ENCODE peak calls at places on chromosomes 12 and 14, in seven cellular contexts. P, V, X, T, U, Z and E are unnamed samples.

GRCh38 chr12:124812356-124812755 is 51.3 kb downstream of the SCARB1 start:
- DNase-seq in P (no peak), V (no peak), X (no peak), T (no peak), U (no peak), Z (no peak), E (no peak)

GRCh38 chr12:93156091-93156490 is 221.6 kb upstream of the NUDT4 start:
- DNase-seq in P (no peak), V (no peak), X (no peak), T (no peak), U (no peak), Z (no peak), E (no peak)

GRCh38 chr12:72547593-72547992 is 275.4 kb downstream of the TRHDE start:
- DNase-seq in P (no peak), V (no peak), X (no peak), T (peak; percentile 68), U (no peak), Z (no peak), E (no peak)

GRCh38 chr14:23076785-23077408 is 18.0 kb downstream of the ACIN1 start:
- DNase-seq in P (no peak), V (no peak), X (no peak), T (no peak), U (no peak), Z (no peak), E (no peak)

GRCh38 chr14:30608533-30609006 is 13.5 kb upstream of the SCFD1 start:
- DNase-seq in P (no peak), V (no peak), X (no peak), T (peak; percentile 61), U (no peak), Z (no peak), E (no peak)

GRCh38 chr12:122227341-122227740 is 1.5 kb upstream of the DIABLO start:
- DNase-seq in P (no peak), V (no peak), X (peak; percentile 93), T (no peak), U (no peak), Z (no peak), E (no peak)

GRCh38 chr12:121227294-121227693 is 17.4 kb downstream of the P2RX4 start:
- DNase-seq in P (no peak), V (no peak), X (no peak), T (no peak), U (no peak), Z (peak; percentile 85), E (peak; percentile 26)

GRCh38 chr14:57848786-57849185 is 17.1 kb downstream of the SLC35F4 start:
- DNase-seq in P (no peak), V (no peak), X (no peak), T (no peak), U (no peak), Z (no peak), E (no peak)

GRCh38 chr14:94753067-94753466 is 16.8 kb downstream of the GSC start:
- DNase-seq in P (no peak), V (no peak), X (no peak), T (no peak), U (no peak), Z (peak; percentile 16), E (no peak)

GRCh38 chr14:92973798-92974372 is 50.9 kb downstream of the CHGA start:
- DNase-seq in P (no peak), V (no peak), X (no peak), T (no peak), U (no peak), Z (no peak), E (no peak)

GRCh38 chr12:109725321-109726105 is 11.9 kb downstream of the FAM222A start:
- DNase-seq in P (no peak), V (no peak), X (peak; percentile 38), T (no peak), U (peak; percentile 10), Z (no peak), E (no peak)

GRCh38 chr12:82648510-82648909 is 38.2 kb upstream of the TMTC2 start:
- DNase-seq in P (no peak), V (no peak), X (no peak), T (no peak), U (no peak), Z (no peak), E (no peak)

GRCh38 chr12:46187023-46187422 is 81.8 kb downstream of the SLC38A1 start:
- DNase-seq in P (no peak), V (no peak), X (no peak), T (peak; percentile 92), U (no peak), Z (no peak), E (peak; percentile 3)

GRCh38 chr12:62438098-62438692 is 28.4 kb upstream of the MON2 start:
- DNase-seq in P (peak; percentile 33), V (peak; percentile 15), X (peak; percentile 62), T (peak; percentile 32), U (peak; percentile 51), Z (no peak), E (no peak)

GRCh38 chr12:110565919-110566871 is 16.9 kb downstream of the PPTC7 start:
- DNase-seq in P (no peak), V (peak; percentile 91), X (no peak), T (peak; percentile 41), U (no peak), Z (no peak), E (peak; percentile 63)

GRCh38 chr12:108066583-108067234 is 62.4 kb upstream of the WSCD2 start:
- DNase-seq in P (no peak), V (no peak), X (no peak), T (no peak), U (no peak), Z (no peak), E (no peak)

GRCh38 chr14:41146391-41146790 is 460.3 kb upstream of the LRFN5 start:
- DNase-seq in P (no peak), V (no peak), X (no peak), T (no peak), U (no peak), Z (no peak), E (no peak)

GRCh38 chr12:92951006-92951405 is 21.9 kb upstream of the EEA1 start:
- DNase-seq in P (no peak), V (no peak), X (no peak), T (no peak), U (no peak), Z (no peak), E (no peak)

GRCh38 chr12:103455020-103455763 is 40.6 kb downstream of the C12orf42 start:
- DNase-seq in P (no peak), V (no peak), X (peak; percentile 53), T (no peak), U (no peak), Z (no peak), E (no peak)

GRCh38 chr12:98840325-98840724 is 195.2 kb downstream of the APAF1 start:
- DNase-seq in P (no peak), V (no peak), X (no peak), T (no peak), U (no peak), Z (no peak), E (no peak)

GRCh38 chr12:95674088-95674595 is 116.4 kb downstream of the NTN4 start:
- DNase-seq in P (no peak), V (no peak), X (no peak), T (no peak), U (no peak), Z (no peak), E (no peak)

GRCh38 chr14:55097894-55098560 is 31.0 kb upstream of the LGALS3 start:
- DNase-seq in P (no peak), V (no peak), X (peak; percentile 74), T (peak; percentile 27), U (peak; percentile 71), Z (no peak), E (no peak)

GRCh38 chr12:80413462-80413861 is 30.6 kb upstream of the PTPRQ start:
- DNase-seq in P (no peak), V (no peak), X (no peak), T (no peak), U (no peak), Z (no peak), E (no peak)

GRCh38 chr12:131923260-131923659 is 5.8 kb upstream of the PUS1 start:
- DNase-seq in P (no peak), V (no peak), X (no peak), T (no peak), U (no peak), Z (no peak), E (no peak)

GRCh38 chr12:107243316-107243715 is 150.0 kb upstream of the CRY1 start:
- DNase-seq in P (no peak), V (no peak), X (no peak), T (no peak), U (no peak), Z (no peak), E (no peak)

GRCh38 chr12:32139064-32139421 is 32.4 kb downstream of the BICD1 start:
- DNase-seq in P (no peak), V (no peak), X (no peak), T (peak; percentile 66), U (no peak), Z (no peak), E (no peak)

GRCh38 chr14:57031474-57031873 is 221.2 kb upstream of the OTX2 start:
- DNase-seq in P (no peak), V (no peak), X (no peak), T (no peak), U (no peak), Z (no peak), E (no peak)

GRCh38 chr14:80485764-80486163 is 274.5 kb upstream of the DIO2 start:
- DNase-seq in P (no peak), V (no peak), X (no peak), T (no peak), U (no peak), Z (no peak), E (no peak)

GRCh38 chr12:170361-171225 is 43.4 kb downstream of the SLC6A12 start:
- DNase-seq in P (no peak), V (no peak), X (no peak), T (no peak), U (no peak), Z (no peak), E (no peak)

GRCh38 chr12:69046920-69047319 is 113.9 kb upstream of the CPM start:
- DNase-seq in P (no peak), V (no peak), X (no peak), T (no peak), U (no peak), Z (no peak), E (no peak)
- H3K27ac ChIP-seq in P (no peak overlapping the region), V (no peak overlapping the region), X (no peak overlapping the region), T (no peak overlapping the region), U (no peak overlapping the region), Z (no peak overlapping the region), E (no peak overlapping the region)

DNA sequence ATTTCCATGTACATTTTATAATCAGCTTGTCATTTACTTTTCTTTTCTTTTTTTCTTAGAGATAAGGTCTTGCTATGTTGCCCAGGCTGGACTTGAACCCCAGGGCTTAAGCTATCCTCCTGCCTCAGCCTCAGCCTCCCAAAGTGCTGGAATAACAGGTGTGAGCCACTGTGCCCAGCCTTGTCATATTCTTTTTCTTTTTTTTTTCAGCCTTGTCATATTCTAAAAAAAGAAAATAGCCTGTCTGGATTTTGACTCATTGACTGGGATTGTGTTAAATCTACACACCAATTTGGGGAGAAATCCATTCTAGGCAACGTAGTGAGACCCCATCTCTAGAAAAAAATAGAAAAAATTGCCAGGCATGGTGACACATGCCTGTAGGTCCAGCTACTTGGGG is 24.2 kb downstream of the ATP5MC2 start:
- DNase-seq in P (no peak), V (no peak), X (no peak), T (peak; percentile 48), U (no peak), Z (no peak), E (no peak)
- H3K27ac ChIP-seq in P (no peak overlapping the region), V (no peak overlapping the region), X (no peak overlapping the region), T (no peak overlapping the region), U (peak overlapping the region; percentile 61), Z (no peak overlapping the region), E (no peak overlapping the region)

GRCh38 chr14:64777461-64777860 is 73.2 kb downstream of the PLEKHG3 start:
- DNase-seq in P (no peak), V (no peak), X (peak; percentile 26), T (no peak), U (no peak), Z (no peak), E (no peak)
- H3K27ac ChIP-seq in P (no peak overlapping the region), V (no peak overlapping the region), X (no peak overlapping the region), T (no peak overlapping the region), U (no peak overlapping the region), Z (no peak overlapping the region), E (no peak overlapping the region)

GRCh38 chr12:86730233-86730632 is 474.0 kb upstream of the MGAT4C start:
- DNase-seq in P (no peak), V (no peak), X (no peak), T (no peak), U (no peak), Z (no peak), E (no peak)
- H3K27ac ChIP-seq in P (no peak overlapping the region), V (peak overlapping the region; percentile 17), X (no peak overlapping the region), T (no peak overlapping the region), U (no peak overlapping the region), Z (no peak overlapping the region), E (peak overlapping the region; percentile 63)